ENCODE peak calls at places on chromosomes 2 and 18, in ten cellular contexts. N, Z, X, W, F, C, Q, O, L and S are unnamed samples.

GRCh38 chr2:240947176-240947575 is 41.0 kb downstream of the CROCC2 start:
- DNase-seq in N (no peak), Z (no peak), X (no peak), W (no peak), F (peak), C (no peak), Q (no peak), O (no peak), L (no peak), S (no peak)

GRCh38 chr2:110843496-110843895 is 111.1 kb downstream of the ACOXL start:
- DNase-seq in N (no peak), Z (no peak), X (no peak), W (no peak), F (no peak), C (no peak), Q (no peak), O (no peak), L (no peak), S (no peak)

GRCh38 chr2:40630035-40630434 is 178.1 kb upstream of the SLC8A1 start:
- DNase-seq in N (no peak), Z (no peak), X (no peak), W (no peak), F (no peak), C (no peak), Q (no peak), O (no peak), L (no peak), S (no peak)

GRCh38 chr2:28294451-28294850 is 98.2 kb upstream of the FOSL2 start:
- DNase-seq in N (no peak), Z (no peak), X (no peak), W (peak), F (no peak), C (no peak), Q (no peak), O (no peak), L (no peak), S (no peak)

GRCh38 chr2:155141418-155141817 is 442.9 kb downstream of the KCNJ3 start:
- DNase-seq in N (no peak), Z (no peak), X (no peak), W (no peak), F (no peak), C (no peak), Q (no peak), O (no peak), L (no peak), S (no peak)

GRCh38 chr2:235098736-235099494 is 147.1 kb downstream of the SH3BP4 start:
- DNase-seq in N (no peak), Z (no peak), X (no peak), W (peak), F (no peak), C (peak), Q (no peak), O (no peak), L (no peak), S (no peak)

GRCh38 chr18:7629416-7629815 is 62.3 kb downstream of the PTPRM start:
- DNase-seq in N (no peak), Z (no peak), X (no peak), W (no peak), F (no peak), C (no peak), Q (no peak), O (no peak), L (no peak), S (no peak)

GRCh38 chr2:46666044-46666662 is 186.8 kb downstream of the TMEM247 start:
- DNase-seq in N (no peak), Z (peak), X (no peak), W (no peak), F (no peak), C (no peak), Q (no peak), O (peak), L (no peak), S (no peak)

GRCh38 chr18:61502472-61502871 is 169.2 kb downstream of the CDH20 start:
- DNase-seq in N (peak), Z (no peak), X (peak), W (peak), F (peak), C (peak), Q (no peak), O (no peak), L (no peak), S (peak)

GRCh38 chr18:12327510-12328178 is 19.6 kb downstream of the TUBB6 start:
- DNase-seq in N (peak), Z (peak), X (peak), W (peak), F (peak), C (peak), Q (peak), O (peak), L (peak), S (no peak)

GRCh38 chr2:76175295-76175694 is 464.6 kb upstream of the GCFC2 start:
- DNase-seq in N (no peak), Z (no peak), X (no peak), W (no peak), F (no peak), C (no peak), Q (no peak), O (no peak), L (no peak), S (no peak)

GRCh38 chr2:181937473-181937872 is 45.9 kb downstream of the ITPRID2 start:
- DNase-seq in N (no peak), Z (no peak), X (no peak), W (no peak), F (no peak), C (no peak), Q (no peak), O (no peak), L (no peak), S (no peak)

GRCh38 chr2:218354850-218355443 is 1.7 kb upstream of the CATIP start:
- DNase-seq in N (peak), Z (no peak), X (no peak), W (no peak), F (no peak), C (no peak), Q (no peak), O (no peak), L (no peak), S (no peak)

GRCh38 chr2:113175101-113175628 is 1.4 kb downstream of the PSD4 start:
- DNase-seq in N (no peak), Z (no peak), X (no peak), W (peak), F (no peak), C (no peak), Q (peak), O (no peak), L (peak), S (no peak)

GRCh38 chr2:45343618-45344017 is 267.4 kb downstream of the SRBD1 start:
- DNase-seq in N (no peak), Z (no peak), X (no peak), W (no peak), F (peak), C (no peak), Q (no peak), O (no peak), L (no peak), S (no peak)

GRCh38 chr18:54162431-54162830 is 62.0 kb downstream of the MBD2 start:
- DNase-seq in N (no peak), Z (no peak), X (no peak), W (peak), F (no peak), C (no peak), Q (no peak), O (no peak), L (no peak), S (no peak)

GRCh38 chr2:227010433-227010832 is 153.6 kb downstream of the COL4A4 start:
- DNase-seq in N (no peak), Z (no peak), X (no peak), W (peak), F (no peak), C (no peak), Q (no peak), O (no peak), L (no peak), S (peak)

GRCh38 chr2:221895366-221896121 is 323.4 kb upstream of the EPHA4 start:
- DNase-seq in N (no peak), Z (no peak), X (no peak), W (peak), F (no peak), C (no peak), Q (no peak), O (no peak), L (no peak), S (no peak)

GRCh38 chr2:227308784-227309183 is 16.3 kb upstream of the MFF start:
- DNase-seq in N (no peak), Z (no peak), X (no peak), W (peak), F (no peak), C (no peak), Q (no peak), O (no peak), L (no peak), S (no peak)

GRCh38 chr18:11368020-11368419 is 218.7 kb upstream of the PIEZO2 start:
- DNase-seq in N (no peak), Z (no peak), X (no peak), W (no peak), F (no peak), C (no peak), Q (no peak), O (no peak), L (no peak), S (no peak)

GRCh38 chr2:216519154-216519762 is 20.6 kb downstream of the RPL37A start:
- DNase-seq in N (peak), Z (no peak), X (peak), W (peak), F (peak), C (peak), Q (no peak), O (peak), L (peak), S (peak)

GRCh38 chr2:205022751-205023150 is 477.5 kb downstream of the PARD3B start:
- DNase-seq in N (no peak), Z (no peak), X (no peak), W (no peak), F (no peak), C (no peak), Q (no peak), O (no peak), L (no peak), S (no peak)

GRCh38 chr2:205030695-205031094 is 485.4 kb downstream of the PARD3B start:
- DNase-seq in N (peak), Z (no peak), X (no peak), W (no peak), F (no peak), C (no peak), Q (no peak), O (no peak), L (no peak), S (no peak)

GRCh38 chr2:205020673-205021072 is 475.4 kb downstream of the PARD3B start:
- DNase-seq in N (peak), Z (no peak), X (no peak), W (no peak), F (no peak), C (no peak), Q (no peak), O (no peak), L (no peak), S (no peak)

GRCh38 chr2:205025580-205026240 is 480.4 kb downstream of the PARD3B start:
- DNase-seq in N (peak), Z (no peak), X (no peak), W (no peak), F (no peak), C (no peak), Q (no peak), O (no peak), L (no peak), S (no peak)

GRCh38 chr2:205024822-205025518 is 479.7 kb downstream of the PARD3B start:
- DNase-seq in N (peak), Z (no peak), X (peak), W (peak), F (no peak), C (peak), Q (no peak), O (peak), L (no peak), S (peak)
- H3K27ac ChIP-seq in N (no peak), Z (peak), X (no peak), W (peak), F (no peak), C (peak), Q (no peak), O (peak), L (no peak), S (peak)

DNA sequence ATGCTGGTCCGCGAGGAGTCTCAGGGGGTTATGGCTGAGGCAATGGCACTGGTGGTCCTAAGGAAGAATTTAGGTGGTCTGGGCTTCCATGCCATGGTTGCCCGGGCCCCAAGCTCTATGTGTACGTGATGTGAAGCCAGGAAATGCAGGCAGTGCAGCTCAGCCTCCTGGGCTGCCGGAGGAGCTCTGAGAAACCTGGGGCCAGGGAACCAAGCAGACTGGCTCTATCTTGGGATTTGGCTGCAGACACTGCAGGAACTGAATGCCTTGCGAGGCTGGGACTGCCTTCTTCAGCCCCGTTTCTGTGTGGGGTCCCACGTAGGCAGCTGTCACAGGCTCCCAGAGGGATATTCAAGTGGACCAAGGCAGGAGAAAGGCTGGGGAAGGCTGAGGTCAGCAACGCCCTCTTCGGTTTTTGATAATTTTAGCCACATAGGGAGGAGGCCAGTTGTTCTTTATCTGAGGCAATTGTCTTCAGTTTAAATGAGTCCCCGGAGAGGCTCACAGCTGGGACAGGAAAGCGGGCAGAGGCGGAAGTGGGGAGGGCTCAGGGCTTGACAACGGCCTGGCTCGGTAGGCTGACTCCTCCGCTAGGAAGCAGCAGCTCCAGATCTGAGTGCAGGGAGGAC is 77.7 kb downstream of the RHOB start:
- DNase-seq in N (no peak), Z (peak), X (no peak), W (no peak), F (peak), C (no peak), Q (no peak), O (peak), L (no peak), S (no peak)
- H3K27ac ChIP-seq in N (peak), Z (peak), X (no peak), W (no peak), F (no peak), C (peak), Q (no peak), O (peak), L (no peak), S (no peak)

GRCh38 chr18:37483221-37483971 is 82.2 kb downstream of the CELF4 start:
- DNase-seq in N (no peak), Z (no peak), X (no peak), W (peak), F (peak), C (peak), Q (no peak), O (no peak), L (no peak), S (no peak)

GRCh38 chr18:37487400-37487831 is 78.2 kb downstream of the CELF4 start:
- DNase-seq in N (no peak), Z (no peak), X (no peak), W (no peak), F (no peak), C (no peak), Q (no peak), O (peak), L (no peak), S (no peak)

GRCh38 chr18:37486848-37487247 is 78.8 kb downstream of the CELF4 start:
- DNase-seq in N (no peak), Z (no peak), X (no peak), W (no peak), F (no peak), C (no peak), Q (no peak), O (no peak), L (no peak), S (no peak)

GRCh38 chr18:37483984-37484892 is 81.4 kb downstream of the CELF4 start:
- DNase-seq in N (no peak), Z (no peak), X (no peak), W (no peak), F (peak), C (no peak), Q (no peak), O (no peak), L (no peak), S (no peak)

GRCh38 chr18:37484893-37485834 is 80.4 kb downstream of the CELF4 start:
- DNase-seq in N (no peak), Z (no peak), X (peak), W (peak), F (peak), C (peak), Q (no peak), O (peak), L (no peak), S (no peak)
- H3K27ac ChIP-seq in N (no peak), Z (no peak), X (no peak), W (no peak), F (no peak), C (no peak), Q (no peak), O (no peak), L (no peak), S (no peak)

GRCh38 chr2:5544205-5544786 is 147.9 kb upstream of the SOX11 start:
- DNase-seq in N (no peak), Z (no peak), X (no peak), W (no peak), F (no peak), C (no peak), Q (no peak), O (no peak), L (no peak), S (no peak)

GRCh38 chr2:5546176-5546575 is 146.0 kb upstream of the SOX11 start:
- DNase-seq in N (no peak), Z (no peak), X (no peak), W (peak), F (no peak), C (no peak), Q (no peak), O (no peak), L (no peak), S (no peak)

GRCh38 chr2:5549061-5549601 is 143.1 kb upstream of the SOX11 start:
- DNase-seq in N (no peak), Z (no peak), X (no peak), W (peak), F (no peak), C (no peak), Q (no peak), O (no peak), L (no peak), S (peak)
- H3K27ac ChIP-seq in N (no peak), Z (no peak), X (no peak), W (no peak), F (no peak), C (no peak), Q (no peak), O (no peak), L (no peak), S (no peak)

GRCh38 chr18:33154049-33154448 is 286.5 kb downstream of the CCDC178 start:
- DNase-seq in N (no peak), Z (no peak), X (no peak), W (no peak), F (no peak), C (no peak), Q (no peak), O (no peak), L (no peak), S (no peak)

GRCh38 chr18:33156906-33157470 is 283.5 kb downstream of the CCDC178 start:
- DNase-seq in N (no peak), Z (no peak), X (no peak), W (no peak), F (no peak), C (no peak), Q (no peak), O (no peak), L (no peak), S (no peak)

GRCh38 chr18:33157893-33158292 is 282.6 kb downstream of the CCDC178 start:
- DNase-seq in N (no peak), Z (no peak), X (no peak), W (peak), F (no peak), C (no peak), Q (no peak), O (no peak), L (no peak), S (no peak)

DNA sequence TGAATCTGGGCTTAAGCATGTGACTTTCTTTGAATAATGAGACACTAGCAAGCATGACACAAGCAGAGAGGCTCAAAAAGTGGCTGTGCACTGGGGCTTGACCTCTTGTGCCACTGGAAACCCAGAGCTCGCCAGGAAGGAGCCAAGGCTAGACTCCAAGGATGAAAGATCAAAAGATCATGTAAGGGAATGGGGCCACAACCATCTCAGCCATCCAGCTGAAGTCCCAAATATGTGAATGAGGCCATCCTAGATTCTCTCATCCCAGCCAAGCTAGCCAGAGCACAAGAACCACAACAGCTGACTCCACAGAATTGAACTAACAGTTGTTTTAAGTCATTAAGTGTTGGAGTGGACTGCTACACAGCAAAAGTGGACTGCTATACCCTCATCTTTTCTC is 288.1 kb downstream of the CCDC178 start:
- DNase-seq in N (no peak), Z (no peak), X (no peak), W (no peak), F (no peak), C (no peak), Q (no peak), O (no peak), L (no peak), S (no peak)
- H3K27ac ChIP-seq in N (no peak), Z (no peak), X (no peak), W (no peak), F (no peak), C (no peak), Q (no peak), O (no peak), L (no peak), S (no peak)